ENCODE peak calls at places on chromosomes 1 and 21, in five cellular contexts. S is A549, X is GM12878, W is K562, I is HepG2. R is an unnamed sample.

GRCh38 chr1:229907884-229908633 is 159.0 kb upstream of the GALNT2 start:
- DNase-seq in S (no peak), X (no peak), W (no peak), I (no peak), R (no peak)

GRCh38 chr1:153646672-153647374 is 11.7 kb upstream of the SNAPIN start:
- DNase-seq in S (no peak), X (no peak), W (no peak), I (no peak), R (no peak)

GRCh38 chr1:180563013-180563827 is 4.5 kb downstream of the OVAAL start:
- DNase-seq in S (peak), X (no peak), W (peak), I (peak), R (no peak)

GRCh38 chr1:41650176-41650519 is 165.7 kb upstream of the EDN2 start:
- DNase-seq in S (no peak), X (no peak), W (no peak), I (no peak), R (no peak)

GRCh38 chr1:29586215-29586614 is 349.9 kb downstream of the PTPRU start:
- DNase-seq in S (no peak), X (no peak), W (no peak), I (no peak), R (peak)

GRCh38 chr1:210978316-210978993 is 155.5 kb downstream of the KCNH1 start:
- DNase-seq in S (no peak), X (no peak), W (no peak), I (no peak), R (no peak)

GRCh38 chr1:150662811-150663210 is 33.4 kb upstream of the ENSA start:
- DNase-seq in S (no peak), X (no peak), W (no peak), I (no peak), R (no peak)

GRCh38 chr1:149937779-149938178 is 1.1 kb upstream of the MTMR11 start:
- DNase-seq in S (no peak), X (no peak), W (no peak), I (no peak), R (no peak)

GRCh38 chr1:74964508-74964907 is 169.7 kb upstream of the LHX8 start:
- DNase-seq in S (no peak), X (no peak), W (no peak), I (no peak), R (no peak)

GRCh38 chr1:77282187-77282865 is 507 bp downstream of the AK5 start:
- DNase-seq in S (peak), X (no peak), W (no peak), I (no peak), R (peak)

GRCh38 chr1:93519196-93519825 is 71.4 kb downstream of the FNBP1L start:
- DNase-seq in S (no peak), X (no peak), W (no peak), I (no peak), R (no peak)

GRCh38 chr21:45289655-45290515 is 2.2 kb upstream of the POFUT2 start:
- DNase-seq in S (peak), X (no peak), W (no peak), I (no peak), R (peak)

GRCh38 chr1:65469126-65469888 is 48.8 kb downstream of the LEPR start:
- DNase-seq in S (no peak), X (no peak), W (no peak), I (peak), R (no peak)

GRCh38 chr1:201330541-201330940 is 46.9 kb downstream of the TNNT2 start:
- DNase-seq in S (no peak), X (no peak), W (no peak), I (no peak), R (no peak)

GRCh38 chr1:20733361-20733975 is 965 bp upstream of the SH2D5 start:
- DNase-seq in S (no peak), X (no peak), W (no peak), I (no peak), R (no peak)

GRCh38 chr1:109274533-109275476 is 8.1 kb downstream of the PSRC1 start:
- DNase-seq in S (peak), X (no peak), W (peak), I (peak), R (no peak)

GRCh38 chr1:221637641-221638041 is 104.2 kb downstream of the DUSP10 start:
- DNase-seq in S (no peak), X (no peak), W (no peak), I (no peak), R (no peak)

GRCh38 chr1:119286587-119287181 is 81.9 kb upstream of the HAO2 start:
- DNase-seq in S (peak), X (no peak), W (peak), I (peak), R (no peak)

GRCh38 chr1:118898702-118899101 is 89.4 kb downstream of the TBX15 start:
- DNase-seq in S (no peak), X (no peak), W (no peak), I (no peak), R (no peak)

GRCh38 chr1:2633401-2633935 is 652 bp upstream of the MMEL1 start:
- DNase-seq in S (no peak), X (no peak), W (no peak), I (no peak), R (no peak)

GRCh38 chr1:223844521-223844961 is 1.2 kb downstream of the TP53BP2 start:
- DNase-seq in S (no peak), X (no peak), W (no peak), I (no peak), R (no peak)

GRCh38 chr1:109802136-109802900 is 38.6 kb upstream of the EPS8L3 start:
- DNase-seq in S (no peak), X (no peak), W (no peak), I (no peak), R (no peak)

GRCh38 chr1:81756872-81757271 is 43.9 kb upstream of the ADGRL2 start:
- DNase-seq in S (no peak), X (no peak), W (no peak), I (no peak), R (no peak)

GRCh38 chr1:240474133-240474614 is 137.8 kb downstream of the GREM2 start:
- DNase-seq in S (no peak), X (no peak), W (no peak), I (no peak), R (no peak)

GRCh38 chr1:2108213-2108876 is 58.1 kb downstream of the PRKCZ start:
- DNase-seq in S (peak), X (no peak), W (peak), I (peak), R (peak)

GRCh38 chr21:33885158-33885514 is 30.5 kb downstream of the ATP5PO start:
- DNase-seq in S (no peak), X (no peak), W (no peak), I (no peak), R (no peak)

DNA sequence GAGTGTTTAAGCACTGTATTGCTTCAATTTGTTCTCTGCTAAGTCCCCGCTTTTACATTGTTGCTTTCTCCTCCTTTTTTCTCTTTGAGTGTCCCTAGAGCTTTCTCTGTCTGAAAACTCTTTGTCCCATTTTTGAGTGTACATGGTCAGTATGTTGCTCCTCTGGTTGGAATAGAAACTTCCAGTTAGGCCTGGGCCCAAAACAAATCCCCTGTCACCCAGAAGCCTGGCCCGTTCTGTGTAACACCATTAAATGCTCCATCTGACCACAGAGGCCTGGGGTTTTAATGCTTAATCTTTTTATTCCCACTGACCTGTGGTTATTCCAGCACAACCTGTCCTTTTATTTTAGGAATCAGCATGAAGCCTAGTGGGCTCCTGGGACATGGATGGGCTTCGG is 28.3 kb upstream of the NFASC start:
- DNase-seq in S (no peak), X (no peak), W (no peak), I (no peak), R (no peak)
- TF ChIP-seq HDAC2 in S (no peak), X (no peak), W (no peak), I (no peak), R (no peak)

GRCh38 chr1:22828151-22828817 is 117.6 kb downstream of the EPHB2 start:
- DNase-seq in S (no peak), X (no peak), W (no peak), I (no peak), R (no peak)
- H3K4me2 ChIP-seq in S (no peak), X (no peak), W (no peak), I (no peak), R (no peak)

GRCh38 chr21:26813426-26813998 is 31.7 kb downstream of the ADAMTS1 start:
- DNase-seq in S (no peak), X (no peak), W (no peak), I (no peak), R (no peak)
- TF ChIP-seq KDM1A in S (no peak), X (no peak), W (no peak), I (no peak), R (no peak)

GRCh38 chr1:238191161-238191560 is 300.4 kb upstream of the ZP4 start:
- DNase-seq in S (no peak), X (no peak), W (no peak), I (no peak), R (no peak)
- TF ChIP-seq HDAC2 in S (no peak), X (no peak), W (no peak), I (no peak), R (no peak)

DNA sequence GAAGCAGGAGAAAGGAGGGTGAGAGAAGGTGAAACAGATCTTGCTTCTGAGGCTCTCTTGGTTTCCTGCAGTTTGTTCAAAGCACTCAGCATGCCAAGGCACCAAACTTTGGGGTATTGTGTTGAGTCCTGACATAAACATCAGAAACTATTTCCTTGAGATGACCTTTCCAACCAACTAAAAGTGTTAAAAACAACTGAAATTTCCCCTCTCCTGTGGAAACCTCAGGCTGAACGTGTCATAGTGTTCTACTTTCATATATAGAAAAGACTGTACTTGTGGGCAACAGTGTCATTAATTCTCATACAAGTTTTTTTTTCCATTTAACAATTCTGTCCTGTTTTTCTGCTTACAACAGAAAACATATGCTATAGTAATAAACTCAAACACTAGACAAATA is 6.3 kb upstream of the LYST start:
- DNase-seq in S (no peak), X (no peak), W (no peak), I (no peak), R (no peak)
- H3K4me2 ChIP-seq in S (no peak), X (peak), W (no peak), I (no peak), R (no peak)

GRCh38 chr21:41611966-41612606 is 104.1 kb upstream of the TMPRSS2 start:
- DNase-seq in S (peak), X (no peak), W (peak), I (peak), R (no peak)
- TF ChIP-seq KDM1A in S (no peak), X (no peak), W (no peak), I (no peak), R (no peak)

GRCh38 chr1:178614286-178614685 is 101.4 kb downstream of the TEX35 start:
- DNase-seq in S (no peak), X (no peak), W (no peak), I (peak), R (no peak)
- TF ChIP-seq HDAC2 in S (no peak), X (no peak), W (no peak), I (no peak), R (no peak)

GRCh38 chr1:53195913-53196484 is 625 bp upstream of the CPT2 start:
- DNase-seq in S (no peak), X (no peak), W (no peak), I (peak), R (no peak)

GRCh38 chr1:53197301-53198205 is 929 bp downstream of the CPT2 start:
- DNase-seq in S (no peak), X (no peak), W (peak), I (no peak), R (no peak)

GRCh38 chr1:53196485-53197271 is at the start of gene CPT2:
- DNase-seq in S (peak), X (peak), W (peak), I (peak), R (peak)

GRCh38 chr1:53195211-53195909 is 1.3 kb upstream of the CPT2 start:
- DNase-seq in S (no peak), X (no peak), W (no peak), I (no peak), R (no peak)

DNA sequence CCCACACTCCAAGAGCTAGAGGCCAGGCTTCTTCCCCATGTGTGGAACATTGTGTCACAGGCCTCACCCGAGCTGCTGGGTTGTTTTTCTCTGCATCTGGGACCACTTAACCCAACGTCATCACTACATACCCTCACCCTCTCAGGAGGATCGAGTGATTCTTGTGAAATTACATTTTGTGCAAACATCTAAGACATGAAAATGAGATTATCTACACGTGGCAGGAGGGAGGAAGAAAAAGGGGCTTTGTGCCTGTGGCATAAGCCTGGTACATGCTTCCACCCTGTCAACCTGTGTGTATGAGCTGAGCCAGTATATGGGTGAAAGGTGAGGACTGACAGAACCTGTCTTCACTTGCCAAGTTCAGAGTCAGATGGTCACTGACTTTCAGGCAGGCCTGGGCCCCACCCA is 1.6 kb downstream of the CPT2 start:
- DNase-seq in S (no peak), X (no peak), W (no peak), I (no peak), R (no peak)
- H3K4me2 ChIP-seq in S (peak), X (peak), W (peak), I (peak), R (peak)

DNA sequence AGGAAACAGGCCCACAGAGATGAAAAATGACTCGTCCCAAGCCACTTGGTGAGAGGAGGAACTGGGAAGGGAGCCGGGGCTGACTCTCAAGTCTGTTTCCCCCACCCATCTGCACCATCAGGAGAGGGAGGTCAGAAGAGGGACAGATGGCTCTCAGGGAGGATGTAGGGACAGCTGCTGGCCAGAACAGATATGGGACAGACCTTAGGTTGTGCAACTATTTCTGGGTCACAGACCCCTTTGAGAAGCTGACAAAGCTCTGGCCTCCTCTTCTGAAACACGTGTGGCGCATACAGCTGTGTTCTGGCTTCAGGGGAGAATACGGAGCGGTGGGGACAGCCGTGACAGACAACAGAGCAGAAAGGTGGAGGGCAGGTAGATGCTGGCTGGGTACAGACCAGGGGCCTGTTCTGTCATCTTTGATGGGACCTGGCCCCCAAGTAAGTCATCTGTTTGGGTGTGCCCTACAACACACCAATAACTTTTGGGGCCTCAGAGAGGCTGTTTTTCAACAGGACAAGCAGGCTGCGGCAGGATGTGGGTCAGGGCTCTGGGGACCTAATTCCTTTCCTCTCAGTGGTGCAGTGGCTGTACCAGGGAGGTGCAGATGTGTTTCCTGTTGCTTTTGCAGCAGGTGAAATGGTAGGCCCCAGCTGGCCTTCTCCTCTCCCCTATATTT is 7.3 kb downstream of the SH3BGRL3 start:
- DNase-seq in S (no peak), X (no peak), W (peak), I (no peak), R (no peak)
- TF ChIP-seq KDM1A in S (no peak), X (no peak), W (peak), I (no peak), R (no peak)

R was measured in H1.